ENCODE peak calls at places on chromosomes 4 and X, in nine cellular contexts. R, V, O, W, T, Q, P, N and E are unnamed samples.

GRCh38 chr4:169723207-169723606 is 34.5 kb downstream of the HPF1 start:
- DNase-seq in W (peak), O (no peak), N (no peak), R (no peak), T (no peak), V (peak), P (no peak), Q (no peak), E (no peak)

GRCh38 chr4:181364504-181364903 is 878.7 kb upstream of the TENM3 start:
- DNase-seq in R (no peak), O (no peak), T (no peak), N (no peak), P (no peak), W (no peak), V (no peak), Q (no peak), E (no peak)

GRCh38 chrX:38694394-38694793 is 106.9 kb upstream of the MID1IP1 start:
- DNase-seq in Q (no peak), N (no peak), T (no peak), W (no peak), P (no peak), R (peak), O (no peak), V (peak), E (no peak)

GRCh38 chrX:147877726-147878125 is 34.0 kb upstream of the FMR1 start:
- DNase-seq in V (no peak), R (no peak), P (no peak), Q (no peak), N (no peak), O (no peak), T (no peak), W (no peak), E (no peak)

GRCh38 chr4:98780111-98780549 is 121.7 kb upstream of the TSPAN5 start:
- DNase-seq in O (no peak), P (no peak), V (no peak), W (no peak), Q (no peak), T (no peak), R (no peak), N (no peak), E (no peak)

GRCh38 chr4:143391261-143391660 is 54.6 kb downstream of the GAB1 start:
- DNase-seq in P (no peak), R (no peak), N (no peak), V (no peak), O (no peak), Q (no peak), W (peak), T (no peak), E (no peak)

GRCh38 chr4:6327220-6327917 is 57.7 kb downstream of the WFS1 start:
- DNase-seq in O (peak), W (peak), T (peak), Q (peak), N (peak), R (peak), P (peak), V (peak), E (peak)

GRCh38 chrX:26653050-26653449 is 437.1 kb downstream of the MAGEB5 start:
- DNase-seq in P (no peak), R (no peak), W (no peak), Q (no peak), V (no peak), O (no peak), T (no peak), N (no peak), E (no peak)

GRCh38 chr4:165308174-165308573 is 19.3 kb upstream of the MSMO1 start:
- DNase-seq in O (no peak), Q (no peak), W (no peak), T (no peak), N (no peak), V (peak), P (no peak), R (peak), E (no peak)

GRCh38 chrX:39681885-39682284 is 415.9 kb downstream of the BCOR start:
- DNase-seq in R (no peak), N (peak), P (no peak), O (no peak), W (no peak), Q (no peak), V (no peak), T (no peak), E (no peak)

GRCh38 chrX:19121898-19122640 is at the start of gene ADGRG2:
- DNase-seq in N (peak), W (no peak), T (peak), V (peak), P (peak), Q (peak), O (peak), R (no peak), E (no peak)

GRCh38 chrX:42755820-42756219 is 22.1 kb downstream of the PPP1R2C start:
- DNase-seq in T (no peak), Q (peak), P (peak), O (no peak), V (peak), N (no peak), R (peak), W (no peak), E (no peak)

GRCh38 chrX:40153335-40154221 is 55.8 kb upstream of the BCOR start:
- DNase-seq in O (peak), V (no peak), Q (no peak), P (no peak), W (peak), N (peak), T (peak), R (no peak), E (no peak)

GRCh38 chr4:78684196-78685079 is 91.7 kb upstream of the BMP2K start:
- DNase-seq in V (no peak), Q (no peak), N (no peak), W (no peak), P (no peak), R (no peak), O (no peak), T (no peak), E (no peak)

GRCh38 chrX:48927736-48928382 is 9.0 kb upstream of the PIM2 start:
- DNase-seq in T (no peak), P (no peak), Q (no peak), V (no peak), N (no peak), R (no peak), W (no peak), O (no peak), E (no peak)

GRCh38 chr4:7195546-7196282 is 3.4 kb downstream of the SORCS2 start:
- DNase-seq in V (no peak), N (no peak), O (no peak), P (no peak), T (no peak), W (no peak), R (no peak), Q (no peak), E (no peak)

GRCh38 chr4:140237616-140238352 is 83.8 kb upstream of the MAML3 start:
- DNase-seq in P (peak), V (peak), R (no peak), W (peak), Q (peak), O (no peak), T (peak), N (peak), E (peak)

GRCh38 chrX:127558811-127559210 is 493.4 kb downstream of the ACTRT1 start:
- DNase-seq in O (no peak), V (no peak), N (no peak), T (no peak), W (no peak), Q (no peak), P (no peak), R (no peak), E (no peak)

GRCh38 chr4:114136067-114136466 is 156.6 kb upstream of the ARSJ start:
- DNase-seq in Q (no peak), O (no peak), T (no peak), P (no peak), N (no peak), W (no peak), V (no peak), R (no peak), E (no peak)

GRCh38 chrX:2548731-2549423 is 48.1 kb upstream of the DHRSX start:
- DNase-seq in Q (no peak), V (no peak), R (no peak), P (no peak), N (no peak), W (no peak), O (no peak), T (no peak), E (no peak)

GRCh38 chr4:115310671-115311070 is 197.3 kb upstream of the NDST4 start:
- DNase-seq in V (no peak), P (no peak), R (no peak), N (no peak), Q (no peak), O (no peak), T (no peak), W (no peak), E (no peak)

GRCh38 chrX:129678176-129678880 is 23.6 kb upstream of the APLN start:
- DNase-seq in R (no peak), P (peak), N (peak), V (no peak), W (no peak), T (peak), Q (peak), O (no peak), E (no peak)

GRCh38 chr4:77881460-77882295 is 19.0 kb downstream of the MRPL1 start:
- DNase-seq in T (no peak), Q (no peak), R (peak), V (peak), O (no peak), N (no peak), P (no peak), W (no peak), E (no peak)

GRCh38 chr4:190016369-190017289 is 10.4 kb downstream of the FRG2 start:
- DNase-seq in P (no peak), W (no peak), T (no peak), N (peak), V (no peak), Q (no peak), R (no peak), O (peak), E (no peak)

GRCh38 chr4:142352682-142353081 is 493.4 kb downstream of the INPP4B start:
- DNase-seq in P (no peak), V (no peak), N (no peak), O (no peak), Q (no peak), W (no peak), T (no peak), R (no peak), E (no peak)

GRCh38 chr4:82247629-82248028 is 126.2 kb downstream of the HNRNPD start:
- DNase-seq in T (no peak), V (no peak), N (no peak), O (no peak), P (no peak), W (no peak), Q (no peak), R (no peak), E (no peak)

GRCh38 chrX:51215266-51215665 is 117.4 kb upstream of the NUDT10 start:
- DNase-seq in O (no peak), T (no peak), R (peak), W (peak), N (no peak), P (no peak), V (no peak), Q (no peak), E (no peak)
- TF ChIP-seq CTCF in O (no peak), T (no peak), R (no peak), W (peak), N (no peak), P (no peak), V (no peak), Q (no peak), E (no peak)

DNA sequence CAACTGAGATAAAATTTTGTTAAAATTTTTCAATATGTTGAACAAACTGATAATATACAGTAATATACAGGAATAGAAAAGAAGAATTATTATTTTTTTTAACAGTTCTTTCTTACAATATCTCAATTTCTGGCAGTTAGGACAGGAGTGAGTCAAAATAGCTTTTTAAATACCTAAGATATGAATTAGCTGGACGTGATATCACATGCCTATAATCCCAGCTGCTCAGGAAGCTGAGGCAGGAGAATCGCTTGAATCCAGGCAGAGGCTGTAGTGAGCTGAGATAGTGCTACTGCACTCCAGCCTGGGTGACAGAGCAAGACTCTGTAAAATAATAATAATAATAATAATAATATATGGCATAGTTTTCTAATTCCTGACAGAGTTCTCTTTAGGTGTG is 1039.3 kb downstream of the STPG2 start:
- DNase-seq in N (no peak), T (no peak), P (no peak), R (peak), O (no peak), Q (no peak), V (peak), W (no peak), E (no peak)
- TF ChIP-seq CTCF in N (no peak), T (no peak), P (no peak), R (no peak), O (no peak), Q (no peak), V (no peak), W (no peak), E (no peak)

DNA sequence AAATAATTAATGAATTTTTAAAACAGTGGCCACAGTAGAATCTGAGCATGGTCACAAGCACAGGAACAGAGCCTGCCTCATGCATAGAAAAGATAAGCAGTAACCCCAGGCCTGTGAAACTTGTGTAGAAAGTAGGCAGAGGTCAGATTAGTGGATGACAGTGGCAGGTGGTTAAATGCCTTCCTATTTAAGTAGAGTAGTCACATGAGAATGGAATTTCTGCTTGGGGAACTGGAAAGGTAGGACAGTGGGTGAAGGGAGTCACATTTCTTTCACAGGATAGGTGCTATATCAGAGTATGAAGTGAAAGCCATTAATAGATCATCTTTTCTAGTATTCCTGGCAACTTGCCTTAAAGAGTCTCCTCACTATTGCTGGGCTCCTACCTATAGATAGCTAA is 34.9 kb upstream of the ASB12 start:
- DNase-seq in W (no peak), N (no peak), Q (no peak), V (no peak), T (no peak), O (no peak), R (no peak), P (no peak), E (no peak)
- TF ChIP-seq CTCF in W (no peak), N (no peak), Q (no peak), V (no peak), T (no peak), O (no peak), R (no peak), P (no peak), E (no peak)

GRCh38 chr4:27003602-27004238 is 143.1 kb downstream of the STIM2 start:
- DNase-seq in V (no peak), N (no peak), P (no peak), T (no peak), R (no peak), O (no peak), Q (no peak), W (peak), E (no peak)
- TF ChIP-seq CTCF in V (no peak), N (no peak), P (no peak), T (no peak), R (no peak), O (no peak), Q (no peak), W (no peak), E (no peak)

DNA sequence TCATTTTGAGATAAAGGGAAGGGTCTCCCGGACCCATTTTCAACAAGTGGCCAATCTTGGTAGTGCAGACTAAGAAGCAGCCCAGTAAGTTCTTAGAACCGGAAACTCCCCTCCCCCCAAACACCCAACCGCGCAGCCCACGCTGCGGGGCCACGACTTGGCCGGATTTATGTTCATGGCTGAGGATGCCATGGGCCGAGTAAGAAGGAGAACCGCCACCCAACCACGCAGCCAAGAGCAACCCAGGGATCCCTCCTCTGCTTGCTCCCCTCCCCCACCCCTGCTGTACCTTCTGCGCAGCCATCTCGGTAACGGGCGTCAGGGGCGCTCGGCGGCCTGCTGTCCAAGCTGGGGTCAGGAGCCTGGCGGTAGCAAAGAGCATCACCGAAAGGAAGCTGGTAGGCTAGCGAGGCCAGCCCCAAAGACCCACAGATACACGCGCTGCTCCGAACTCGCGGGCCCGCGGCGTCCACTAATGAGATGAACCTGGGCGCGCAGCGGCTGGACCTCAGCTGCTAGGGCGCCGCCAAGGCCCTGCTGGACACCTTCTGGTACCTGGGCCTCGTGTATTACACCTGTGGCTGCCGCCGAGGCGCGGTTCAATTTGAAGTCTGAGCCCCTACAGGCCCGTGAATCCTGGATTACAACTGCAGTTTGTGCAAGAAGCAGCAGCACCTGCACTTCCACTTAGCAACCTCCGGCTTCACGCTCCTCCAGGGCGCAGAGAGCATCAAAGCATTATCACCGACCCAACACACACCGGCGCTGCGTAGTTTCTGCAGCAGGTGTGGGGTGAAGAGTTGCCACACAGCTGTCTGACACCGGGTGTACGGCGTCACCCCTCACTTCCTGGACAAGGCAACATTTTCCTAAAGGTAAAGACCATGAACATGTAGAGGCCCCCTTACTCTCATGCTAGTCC is 63.4 kb downstream of the NUDT10 start:
- DNase-seq in T (no peak), W (peak), P (no peak), N (peak), O (no peak), V (peak), Q (peak), R (no peak), E (no peak)
- TF ChIP-seq CTCF in T (no peak), W (peak), P (no peak), N (peak), O (peak), V (no peak), Q (peak), R (no peak), E (peak)

GRCh38 chr4:791866-792630 is 33.9 kb downstream of the CPLX1 start:
- DNase-seq in O (no peak), N (peak), V (peak), P (no peak), T (peak), Q (no peak), R (no peak), W (no peak), E (no peak)
- TF ChIP-seq CTCF in O (peak), N (no peak), V (peak), P (no peak), T (no peak), Q (no peak), R (peak), W (peak), E (no peak)

GRCh38 chrX:24498975-24499374 is 33.9 kb downstream of the PDK3 start:
- DNase-seq in W (peak), N (no peak), O (peak), T (no peak), V (peak), P (no peak), R (peak), Q (no peak), E (no peak)

GRCh38 chrX:24495700-24496099 is 30.6 kb downstream of the PDK3 start:
- DNase-seq in R (no peak), O (no peak), Q (no peak), N (no peak), P (no peak), T (no peak), W (no peak), V (no peak), E (no peak)

GRCh38 chrX:24494544-24495113 is 29.5 kb downstream of the PDK3 start:
- DNase-seq in O (no peak), V (peak), P (no peak), R (peak), N (no peak), Q (peak), T (no peak), W (no peak), E (no peak)

GRCh38 chrX:24493740-24494543 is 28.9 kb downstream of the PDK3 start:
- DNase-seq in W (no peak), V (peak), N (no peak), Q (no peak), P (no peak), R (peak), O (no peak), T (no peak), E (no peak)

DNA sequence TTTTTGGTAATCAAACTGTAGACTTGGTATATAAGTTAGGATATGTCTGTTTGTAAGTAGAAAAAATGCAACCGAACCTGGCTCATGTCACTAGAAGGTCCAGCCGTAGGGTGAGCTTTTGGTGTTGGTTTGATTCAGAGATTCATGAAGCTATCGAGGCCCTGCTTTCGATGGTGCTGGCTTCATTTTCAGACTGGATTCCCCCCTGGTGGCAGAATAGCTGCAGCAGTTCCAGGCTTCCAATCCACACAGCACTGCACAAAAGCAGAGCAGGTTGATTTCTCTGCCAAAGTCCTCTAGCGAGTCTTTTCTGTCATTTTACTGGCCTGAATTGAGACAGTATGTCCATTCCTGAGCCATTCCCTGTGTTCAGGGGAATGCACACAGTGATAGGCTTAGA is 33.1 kb downstream of the PDK3 start:
- DNase-seq in Q (peak), T (no peak), P (no peak), V (peak), W (no peak), N (no peak), R (no peak), O (no peak), E (no peak)
- TF ChIP-seq CTCF in Q (no peak), T (no peak), P (peak), V (peak), W (peak), N (peak), R (peak), O (peak), E (no peak)